ENCODE peak calls at places on chromosomes 6 and 20, in six cellular contexts. One of them, this sample, is unnamed.

GRCh38 chr6:50565004-50565403 is 148.3 kb upstream of the TFAP2D start:
- DNase-seq in psoas muscle: no peak
- DNase-seq in adrenal gland: no peak
- DNase-seq in cardiac muscle cell: no peak
- DNase-seq in fibroblast of villous mesenchyme: no peak
- DNase-seq in fibroblast of the aortic adventitia: no peak
- DNase-seq in this sample: no peak

GRCh38 chr6:50030777-50031562 is 9.2 kb upstream of the DEFB110 start:
- DNase-seq in cardiac muscle cell: no peak
- DNase-seq in fibroblast of the aortic adventitia: no peak
- DNase-seq in adrenal gland: no peak
- DNase-seq in psoas muscle: no peak
- DNase-seq in fibroblast of villous mesenchyme: no peak
- DNase-seq in this sample: no peak

GRCh38 chr6:101454106-101454676 is 60.7 kb downstream of the GRIK2 start:
- DNase-seq in psoas muscle: no peak
- DNase-seq in adrenal gland: no peak
- DNase-seq in fibroblast of villous mesenchyme: peak; percentile 52
- DNase-seq in cardiac muscle cell: no peak
- DNase-seq in fibroblast of the aortic adventitia: no peak
- DNase-seq in this sample: no peak

GRCh38 chr6:97160280-97160679 is 122.7 kb downstream of the MMS22L start:
- DNase-seq in adrenal gland: no peak
- DNase-seq in psoas muscle: no peak
- DNase-seq in fibroblast of the aortic adventitia: peak; percentile 3
- DNase-seq in fibroblast of villous mesenchyme: no peak
- DNase-seq in cardiac muscle cell: peak; percentile 2
- DNase-seq in this sample: no peak

GRCh38 chr20:10747019-10747418 is 73.2 kb upstream of the JAG1 start:
- DNase-seq in fibroblast of villous mesenchyme: peak; percentile 31
- DNase-seq in fibroblast of the aortic adventitia: no peak
- DNase-seq in cardiac muscle cell: no peak
- DNase-seq in psoas muscle: no peak
- DNase-seq in adrenal gland: no peak
- DNase-seq in this sample: no peak

GRCh38 chr6:73878403-73878802 is 182.4 kb downstream of the CD109 start:
- DNase-seq in cardiac muscle cell: peak; percentile 7
- DNase-seq in fibroblast of the aortic adventitia: no peak
- DNase-seq in adrenal gland: no peak
- DNase-seq in fibroblast of villous mesenchyme: no peak
- DNase-seq in psoas muscle: no peak
- DNase-seq in this sample: no peak

GRCh38 chr6:141552463-141552862 is 580.3 kb upstream of the GJE1 start:
- DNase-seq in cardiac muscle cell: peak; percentile 74
- DNase-seq in fibroblast of villous mesenchyme: peak; percentile 72
- DNase-seq in fibroblast of the aortic adventitia: peak; percentile 68
- DNase-seq in adrenal gland: no peak
- DNase-seq in psoas muscle: no peak
- DNase-seq in this sample: peak; percentile 48

GRCh38 chr6:116714761-116715160 is 33.8 kb downstream of the KPNA5 start:
- DNase-seq in psoas muscle: no peak
- DNase-seq in cardiac muscle cell: peak; percentile 20
- DNase-seq in adrenal gland: no peak
- DNase-seq in fibroblast of the aortic adventitia: no peak
- DNase-seq in fibroblast of villous mesenchyme: peak; percentile 12
- DNase-seq in this sample: no peak

GRCh38 chr6:6392214-6393068 is 72.0 kb upstream of the F13A1 start:
- DNase-seq in fibroblast of the aortic adventitia: no peak
- DNase-seq in psoas muscle: no peak
- DNase-seq in cardiac muscle cell: no peak
- DNase-seq in fibroblast of villous mesenchyme: no peak
- DNase-seq in adrenal gland: no peak
- DNase-seq in this sample: no peak

GRCh38 chr20:43243672-43244269 is 54.1 kb upstream of the PTPRT start:
- DNase-seq in cardiac muscle cell: peak; percentile 3
- DNase-seq in adrenal gland: no peak
- DNase-seq in fibroblast of villous mesenchyme: no peak
- DNase-seq in psoas muscle: no peak
- DNase-seq in fibroblast of the aortic adventitia: no peak
- DNase-seq in this sample: no peak

GRCh38 chr20:14685179-14685578 is 347.8 kb upstream of the FLRT3 start:
- DNase-seq in fibroblast of the aortic adventitia: no peak
- DNase-seq in fibroblast of villous mesenchyme: no peak
- DNase-seq in cardiac muscle cell: no peak
- DNase-seq in psoas muscle: no peak
- DNase-seq in adrenal gland: no peak
- DNase-seq in this sample: no peak

GRCh38 chr6:169975286-169975685 is 223.9 kb downstream of the ERMARD start:
- DNase-seq in fibroblast of villous mesenchyme: no peak
- DNase-seq in psoas muscle: no peak
- DNase-seq in fibroblast of the aortic adventitia: no peak
- DNase-seq in cardiac muscle cell: no peak
- DNase-seq in adrenal gland: no peak
- DNase-seq in this sample: no peak

GRCh38 chr6:138088307-138088744 is 18.9 kb downstream of the PERP start:
- DNase-seq in adrenal gland: no peak
- DNase-seq in fibroblast of villous mesenchyme: peak; percentile 87
- DNase-seq in fibroblast of the aortic adventitia: peak; percentile 73
- DNase-seq in cardiac muscle cell: peak; percentile 34
- DNase-seq in psoas muscle: no peak
- DNase-seq in this sample: peak; percentile 80

GRCh38 chr6:108902389-108902792 is 54.2 kb downstream of the ARMC2 start:
- DNase-seq in cardiac muscle cell: peak; percentile 35
- DNase-seq in adrenal gland: no peak
- DNase-seq in fibroblast of villous mesenchyme: no peak
- DNase-seq in psoas muscle: no peak
- DNase-seq in fibroblast of the aortic adventitia: peak; percentile 56
- DNase-seq in this sample: no peak

GRCh38 chr6:165001502-165002157 is 307.8 kb downstream of the C6orf118 start:
- DNase-seq in cardiac muscle cell: no peak
- DNase-seq in fibroblast of the aortic adventitia: no peak
- DNase-seq in fibroblast of villous mesenchyme: no peak
- DNase-seq in psoas muscle: no peak
- DNase-seq in adrenal gland: no peak
- DNase-seq in this sample: no peak

GRCh38 chr20:48444249-48444648 is 383.6 kb downstream of the PREX1 start:
- DNase-seq in adrenal gland: no peak
- DNase-seq in fibroblast of villous mesenchyme: no peak
- DNase-seq in psoas muscle: no peak
- DNase-seq in fibroblast of the aortic adventitia: no peak
- DNase-seq in cardiac muscle cell: no peak
- DNase-seq in this sample: no peak

GRCh38 chr6:100065348-100065747 is 71.3 kb upstream of the MCHR2 start:
- DNase-seq in fibroblast of villous mesenchyme: no peak
- DNase-seq in psoas muscle: no peak
- DNase-seq in adrenal gland: no peak
- DNase-seq in fibroblast of the aortic adventitia: no peak
- DNase-seq in cardiac muscle cell: no peak
- DNase-seq in this sample: no peak

GRCh38 chr6:27753668-27754407 is 158.4 kb downstream of the OR2B2 start:
- DNase-seq in psoas muscle: peak; percentile 60
- DNase-seq in adrenal gland: peak; percentile 33
- DNase-seq in cardiac muscle cell: peak; percentile 91
- DNase-seq in fibroblast of the aortic adventitia: peak; percentile 68
- DNase-seq in fibroblast of villous mesenchyme: peak; percentile 78
- DNase-seq in this sample: peak; percentile 82

GRCh38 chr6:23498013-23498412 is 628.0 kb upstream of the NRSN1 start:
- DNase-seq in psoas muscle: no peak
- DNase-seq in fibroblast of villous mesenchyme: peak; percentile 11
- DNase-seq in cardiac muscle cell: peak; percentile 67
- DNase-seq in adrenal gland: no peak
- DNase-seq in fibroblast of the aortic adventitia: no peak
- DNase-seq in this sample: peak; percentile 80

GRCh38 chr6:138250513-138251247 is 32.4 kb upstream of the PBOV1 start:
- DNase-seq in adrenal gland: peak; percentile 78
- DNase-seq in psoas muscle: no peak
- DNase-seq in cardiac muscle cell: peak; percentile 94
- DNase-seq in fibroblast of villous mesenchyme: peak; percentile 44
- DNase-seq in fibroblast of the aortic adventitia: peak; percentile 94
- DNase-seq in this sample: peak; percentile 14

GRCh38 chr6:39276379-39276995 is 37.7 kb downstream of the KCNK17 start:
- DNase-seq in fibroblast of the aortic adventitia: no peak
- DNase-seq in psoas muscle: no peak
- DNase-seq in fibroblast of villous mesenchyme: no peak
- DNase-seq in adrenal gland: no peak
- DNase-seq in cardiac muscle cell: no peak
- DNase-seq in this sample: no peak

GRCh38 chr6:114142256-114142655 is 171.3 kb upstream of the HDAC2 start:
- DNase-seq in psoas muscle: no peak
- DNase-seq in fibroblast of the aortic adventitia: no peak
- DNase-seq in adrenal gland: no peak
- DNase-seq in cardiac muscle cell: no peak
- DNase-seq in fibroblast of villous mesenchyme: no peak
- DNase-seq in this sample: peak; percentile 16

GRCh38 chr6:139308936-139309603 is 17.3 kb upstream of the TXLNB start:
- DNase-seq in psoas muscle: no peak
- DNase-seq in cardiac muscle cell: peak; percentile 79
- DNase-seq in fibroblast of the aortic adventitia: peak; percentile 81
- DNase-seq in fibroblast of villous mesenchyme: peak; percentile 62
- DNase-seq in adrenal gland: no peak
- DNase-seq in this sample: peak; percentile 43

GRCh38 chr6:168536665-168537249 is 95.8 kb downstream of the SMOC2 start:
- DNase-seq in adrenal gland: no peak
- DNase-seq in fibroblast of villous mesenchyme: no peak
- DNase-seq in cardiac muscle cell: no peak
- DNase-seq in fibroblast of the aortic adventitia: no peak
- DNase-seq in psoas muscle: no peak
- DNase-seq in this sample: no peak

DNA sequence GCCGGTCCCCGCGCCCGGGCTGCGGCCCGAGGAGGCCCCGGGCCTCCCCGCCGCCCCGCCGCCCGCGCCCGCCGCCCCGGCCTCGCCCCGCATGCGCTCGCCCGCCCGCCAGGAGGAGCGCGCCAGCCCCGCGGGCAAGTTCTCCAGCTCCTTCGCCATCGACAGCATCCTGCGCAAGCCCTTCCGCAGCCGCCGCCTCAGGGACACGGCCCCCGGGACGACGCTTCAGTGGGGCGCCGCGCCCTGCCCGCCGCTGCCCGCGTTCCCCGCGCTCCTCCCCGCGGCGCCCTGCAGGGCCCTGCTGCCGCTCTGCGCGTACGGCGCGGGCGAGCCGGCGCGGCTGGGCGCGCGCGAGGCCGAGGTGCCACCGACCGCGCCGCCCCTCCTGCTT is 1.5 kb downstream of the FOXQ1 start:
- DNase-seq in psoas muscle: no peak
- DNase-seq in cardiac muscle cell: no peak
- DNase-seq in adrenal gland: no peak
- DNase-seq in fibroblast of the aortic adventitia: no peak
- DNase-seq in fibroblast of villous mesenchyme: no peak
- DNase-seq in this sample: peak; percentile 58
- H3K4me3 ChIP-seq in psoas muscle: no peak overlapping the region
- H3K4me3 ChIP-seq in cardiac muscle cell: no peak overlapping the region
- H3K4me3 ChIP-seq in adrenal gland: no peak overlapping the region
- H3K4me3 ChIP-seq in fibroblast of the aortic adventitia: no peak overlapping the region
- H3K4me3 ChIP-seq in fibroblast of villous mesenchyme: no peak overlapping the region
- H3K4me3 ChIP-seq in this sample: no peak overlapping the region

GRCh38 chr6:159170999-159171712 is 2.0 kb downstream of the FNDC1 start:
- DNase-seq in fibroblast of the aortic adventitia: peak; percentile 75
- DNase-seq in adrenal gland: no peak
- DNase-seq in cardiac muscle cell: peak; percentile 81
- DNase-seq in fibroblast of villous mesenchyme: peak; percentile 58
- DNase-seq in psoas muscle: no peak
- DNase-seq in this sample: peak; percentile 85

GRCh38 chr6:159169557-159170332 is 545 bp downstream of the FNDC1 start:
- DNase-seq in cardiac muscle cell: peak; percentile 55
- DNase-seq in adrenal gland: peak; percentile 20
- DNase-seq in psoas muscle: no peak
- DNase-seq in fibroblast of villous mesenchyme: peak; percentile 13
- DNase-seq in fibroblast of the aortic adventitia: peak; percentile 31
- DNase-seq in this sample: peak; percentile 76

GRCh38 chr6:159169193-159169555 is at the start of gene FNDC1:
- DNase-seq in cardiac muscle cell: no peak
- DNase-seq in psoas muscle: peak; percentile 55
- DNase-seq in fibroblast of the aortic adventitia: no peak
- DNase-seq in adrenal gland: peak; percentile 23
- DNase-seq in fibroblast of villous mesenchyme: no peak
- DNase-seq in this sample: peak; percentile 66

GRCh38 chr6:159168536-159169192 is 536 bp upstream of the FNDC1 start:
- DNase-seq in psoas muscle: peak; percentile 60
- DNase-seq in fibroblast of villous mesenchyme: peak; percentile 42
- DNase-seq in adrenal gland: peak; percentile 21
- DNase-seq in fibroblast of the aortic adventitia: peak; percentile 30
- DNase-seq in cardiac muscle cell: peak; percentile 64
- DNase-seq in this sample: no peak

DNA sequence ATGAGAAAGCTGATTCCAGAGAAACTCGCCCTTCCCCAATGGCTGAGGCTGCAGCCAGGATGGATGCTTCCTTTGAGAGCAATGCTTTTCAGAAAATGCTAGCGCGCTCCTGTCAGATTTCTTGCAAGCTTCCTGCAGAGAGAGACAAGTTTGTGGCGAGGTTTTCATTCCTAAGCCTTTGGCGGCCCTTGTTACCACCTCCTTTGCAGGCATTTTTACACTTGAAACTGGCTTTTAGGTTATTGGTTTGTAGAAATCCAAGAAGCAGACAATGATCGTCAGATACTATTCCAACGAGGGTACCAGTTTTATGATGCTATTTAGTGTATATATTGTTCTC is 1.1 kb downstream of the FNDC1 start:
- DNase-seq in fibroblast of the aortic adventitia: peak; percentile 27
- DNase-seq in fibroblast of villous mesenchyme: peak; percentile 9
- DNase-seq in adrenal gland: no peak
- DNase-seq in cardiac muscle cell: no peak
- DNase-seq in psoas muscle: no peak
- DNase-seq in this sample: no peak
- H3K4me3 ChIP-seq in fibroblast of the aortic adventitia: peak overlapping the region; percentile 37
- H3K4me3 ChIP-seq in fibroblast of villous mesenchyme: no peak overlapping the region
- H3K4me3 ChIP-seq in adrenal gland: no peak overlapping the region
- H3K4me3 ChIP-seq in cardiac muscle cell: peak overlapping the region; percentile 25
- H3K4me3 ChIP-seq in psoas muscle: peak overlapping the region; percentile 52
- H3K4me3 ChIP-seq in this sample: peak overlapping the region; percentile 62

DNA sequence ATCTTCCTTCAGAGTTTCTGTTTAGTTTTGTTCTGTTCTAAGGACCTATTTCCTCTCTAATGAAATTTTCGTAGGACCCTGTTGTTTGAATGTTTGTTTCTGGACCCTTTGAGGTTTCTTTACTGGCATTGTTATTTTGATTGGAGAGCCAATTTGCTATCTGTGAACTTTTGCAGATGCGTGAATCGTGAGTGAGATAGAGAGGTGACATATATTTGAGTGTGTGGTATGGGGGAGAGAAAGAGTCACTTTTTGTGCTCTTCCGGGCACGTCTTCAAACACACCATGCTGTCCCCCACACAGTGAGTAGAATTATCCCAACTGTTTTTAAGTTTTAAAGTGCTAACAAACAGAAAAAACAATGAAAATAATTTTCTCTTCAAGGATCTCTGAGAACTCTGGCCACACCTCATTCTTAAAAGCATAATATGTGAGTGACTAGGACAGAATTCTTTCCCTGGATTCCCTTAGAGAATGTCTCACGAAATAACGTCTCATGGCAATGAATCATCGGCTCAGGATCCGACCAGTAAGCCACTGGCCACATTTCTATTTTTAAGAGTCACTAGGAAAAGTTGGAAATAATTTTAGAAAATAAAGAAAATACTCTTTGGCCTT is 235.6 kb upstream of the ZNF217 start:
- DNase-seq in fibroblast of the aortic adventitia: peak; percentile 98
- DNase-seq in adrenal gland: no peak
- DNase-seq in psoas muscle: no peak
- DNase-seq in fibroblast of villous mesenchyme: peak; percentile 94
- DNase-seq in cardiac muscle cell: peak; percentile 94
- DNase-seq in this sample: peak; percentile 95
- H3K4me3 ChIP-seq in fibroblast of the aortic adventitia: peak overlapping the region; percentile 53
- H3K4me3 ChIP-seq in adrenal gland: no peak overlapping the region
- H3K4me3 ChIP-seq in psoas muscle: peak overlapping the region; percentile 46
- H3K4me3 ChIP-seq in fibroblast of villous mesenchyme: peak overlapping the region; percentile 45
- H3K4me3 ChIP-seq in cardiac muscle cell: no peak overlapping the region
- H3K4me3 ChIP-seq in this sample: peak overlapping the region; percentile 76

GRCh38 chr6:52400316-52401041 is 19.7 kb upstream of the EFHC1 start:
- DNase-seq in fibroblast of the aortic adventitia: no peak
- DNase-seq in psoas muscle: no peak
- DNase-seq in adrenal gland: no peak
- DNase-seq in cardiac muscle cell: no peak
- DNase-seq in fibroblast of villous mesenchyme: no peak
- DNase-seq in this sample: no peak
- H3K4me3 ChIP-seq in fibroblast of the aortic adventitia: no peak overlapping the region
- H3K4me3 ChIP-seq in psoas muscle: no peak overlapping the region
- H3K4me3 ChIP-seq in adrenal gland: no peak overlapping the region
- H3K4me3 ChIP-seq in cardiac muscle cell: no peak overlapping the region
- H3K4me3 ChIP-seq in fibroblast of villous mesenchyme: no peak overlapping the region
- H3K4me3 ChIP-seq in this sample: no peak overlapping the region

This sample was measured in adipocyte.